ENCODE peak calls at places on chromosomes 6 and 20, in ten cellular contexts. One of them, this sample, is unnamed.

GRCh38 chr20:8457978-8458377 is 325.9 kb downstream of the PLCB1 start:
- DNase-seq in right atrium auricular region: no peak
- DNase-seq in epithelial cell of esophagus: no peak
- DNase-seq in Peyer's patch: no peak
- DNase-seq in AG04450: no peak
- DNase-seq in BJ: no peak
- DNase-seq in psoas muscle: no peak
- DNase-seq in fibroblast of mammary gland: no peak
- DNase-seq in Panc1: no peak
- DNase-seq in adrenal gland: no peak
- DNase-seq in this sample: no peak

GRCh38 chr6:14743465-14744211 is 502.2 kb upstream of the JARID2 start:
- DNase-seq in right atrium auricular region: peak
- DNase-seq in epithelial cell of esophagus: peak
- DNase-seq in Peyer's patch: peak
- DNase-seq in AG04450: peak
- DNase-seq in BJ: peak
- DNase-seq in psoas muscle: peak
- DNase-seq in fibroblast of mammary gland: peak
- DNase-seq in Panc1: peak
- DNase-seq in adrenal gland: peak
- DNase-seq in this sample: peak

GRCh38 chr20:62010551-62011402 is 54.9 kb downstream of the TAF4 start:
- DNase-seq in right atrium auricular region: no peak
- DNase-seq in epithelial cell of esophagus: peak
- DNase-seq in Peyer's patch: peak
- DNase-seq in AG04450: peak
- DNase-seq in BJ: no peak
- DNase-seq in psoas muscle: peak
- DNase-seq in fibroblast of mammary gland: peak
- DNase-seq in Panc1: peak
- DNase-seq in adrenal gland: peak
- DNase-seq in this sample: no peak

GRCh38 chr20:57714409-57715267 is 4.8 kb upstream of the PMEPA1 start:
- DNase-seq in right atrium auricular region: no peak
- DNase-seq in epithelial cell of esophagus: peak
- DNase-seq in Peyer's patch: no peak
- DNase-seq in AG04450: no peak
- DNase-seq in BJ: no peak
- DNase-seq in psoas muscle: no peak
- DNase-seq in fibroblast of mammary gland: peak
- DNase-seq in Panc1: no peak
- DNase-seq in adrenal gland: no peak
- DNase-seq in this sample: peak

GRCh38 chr6:166738778-166739654 is 112.0 kb upstream of the RPS6KA2 start:
- DNase-seq in right atrium auricular region: no peak
- DNase-seq in epithelial cell of esophagus: peak
- DNase-seq in Peyer's patch: no peak
- DNase-seq in AG04450: no peak
- DNase-seq in BJ: no peak
- DNase-seq in psoas muscle: no peak
- DNase-seq in fibroblast of mammary gland: no peak
- DNase-seq in Panc1: no peak
- DNase-seq in adrenal gland: no peak
- DNase-seq in this sample: no peak

GRCh38 chr20:36085686-36086267 is 68.8 kb upstream of the EPB41L1 start:
- DNase-seq in right atrium auricular region: no peak
- DNase-seq in epithelial cell of esophagus: peak
- DNase-seq in Peyer's patch: peak
- DNase-seq in AG04450: no peak
- DNase-seq in BJ: no peak
- DNase-seq in psoas muscle: no peak
- DNase-seq in fibroblast of mammary gland: peak
- DNase-seq in Panc1: peak
- DNase-seq in adrenal gland: peak
- DNase-seq in this sample: peak

GRCh38 chr6:93407186-93407585 is 12.2 kb downstream of the EPHA7 start:
- DNase-seq in right atrium auricular region: no peak
- DNase-seq in epithelial cell of esophagus: peak
- DNase-seq in Peyer's patch: no peak
- DNase-seq in AG04450: no peak
- DNase-seq in BJ: no peak
- DNase-seq in psoas muscle: no peak
- DNase-seq in fibroblast of mammary gland: no peak
- DNase-seq in Panc1: no peak
- DNase-seq in adrenal gland: no peak
- DNase-seq in this sample: no peak

GRCh38 chr6:33904050-33904827 is 100.4 kb upstream of the MLN start:
- DNase-seq in right atrium auricular region: no peak
- DNase-seq in epithelial cell of esophagus: no peak
- DNase-seq in Peyer's patch: peak
- DNase-seq in AG04450: no peak
- DNase-seq in BJ: no peak
- DNase-seq in psoas muscle: no peak
- DNase-seq in fibroblast of mammary gland: no peak
- DNase-seq in Panc1: no peak
- DNase-seq in adrenal gland: peak
- DNase-seq in this sample: no peak

GRCh38 chr6:11770546-11771466 is 7.8 kb downstream of the ADTRP start:
- DNase-seq in right atrium auricular region: peak
- DNase-seq in epithelial cell of esophagus: peak
- DNase-seq in Peyer's patch: peak
- DNase-seq in AG04450: peak
- DNase-seq in BJ: peak
- DNase-seq in psoas muscle: peak
- DNase-seq in fibroblast of mammary gland: peak
- DNase-seq in Panc1: no peak
- DNase-seq in adrenal gland: peak
- DNase-seq in this sample: peak
- H3K4me3 ChIP-seq in right atrium auricular region: no peak
- H3K4me3 ChIP-seq in epithelial cell of esophagus: peak
- H3K4me3 ChIP-seq in Peyer's patch: peak
- H3K4me3 ChIP-seq in AG04450: no peak
- H3K4me3 ChIP-seq in BJ: no peak
- H3K4me3 ChIP-seq in psoas muscle: no peak
- H3K4me3 ChIP-seq in fibroblast of mammary gland: no peak
- H3K4me3 ChIP-seq in Panc1: no peak
- H3K4me3 ChIP-seq in adrenal gland: no peak
- H3K4me3 ChIP-seq in this sample: no peak

DNA sequence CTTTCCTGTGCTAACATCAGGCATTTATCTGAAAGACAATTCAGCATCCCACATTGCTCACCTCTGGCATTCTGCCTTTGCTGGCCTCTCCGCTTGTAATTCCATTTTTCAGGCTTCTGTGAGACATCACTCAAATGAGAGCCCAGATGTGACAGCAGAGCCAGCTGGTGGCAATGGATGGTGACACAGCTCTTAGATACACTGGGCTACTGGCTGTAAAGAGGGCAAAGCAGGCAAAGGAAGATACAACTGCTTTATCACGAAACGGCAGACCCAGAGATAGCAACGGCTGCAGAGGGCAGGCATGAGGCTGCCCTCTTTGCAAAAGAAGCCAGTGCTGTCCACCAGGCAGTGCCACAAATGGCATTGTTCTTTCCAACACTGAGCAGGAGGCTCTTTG is 329.8 kb downstream of the KIF16B start:
- DNase-seq in right atrium auricular region: no peak
- DNase-seq in epithelial cell of esophagus: no peak
- DNase-seq in Peyer's patch: no peak
- DNase-seq in AG04450: no peak
- DNase-seq in BJ: no peak
- DNase-seq in psoas muscle: no peak
- DNase-seq in fibroblast of mammary gland: no peak
- DNase-seq in Panc1: no peak
- DNase-seq in adrenal gland: peak
- DNase-seq in this sample: no peak
- TF ChIP-seq CTCF in right atrium auricular region: peak
- TF ChIP-seq CTCF in epithelial cell of esophagus: no peak
- TF ChIP-seq CTCF in Peyer's patch: no peak
- TF ChIP-seq CTCF in AG04450: no peak
- TF ChIP-seq CTCF in BJ: no peak
- TF ChIP-seq CTCF in psoas muscle: no peak
- TF ChIP-seq CTCF in fibroblast of mammary gland: no peak
- TF ChIP-seq CTCF in Panc1: no peak
- TF ChIP-seq CTCF in adrenal gland: peak
- TF ChIP-seq CTCF in this sample: no peak

GRCh38 chr6:85450578-85450884 is 648 bp downstream of the NT5E start:
- DNase-seq in right atrium auricular region: no peak
- DNase-seq in epithelial cell of esophagus: no peak
- DNase-seq in Peyer's patch: no peak
- DNase-seq in AG04450: no peak
- DNase-seq in BJ: no peak
- DNase-seq in psoas muscle: no peak
- DNase-seq in fibroblast of mammary gland: no peak
- DNase-seq in Panc1: no peak
- DNase-seq in adrenal gland: no peak
- DNase-seq in this sample: no peak

GRCh38 chr6:85453490-85453889 is 3.6 kb downstream of the NT5E start:
- DNase-seq in right atrium auricular region: no peak
- DNase-seq in epithelial cell of esophagus: no peak
- DNase-seq in Peyer's patch: no peak
- DNase-seq in AG04450: no peak
- DNase-seq in BJ: no peak
- DNase-seq in psoas muscle: no peak
- DNase-seq in fibroblast of mammary gland: no peak
- DNase-seq in Panc1: no peak
- DNase-seq in adrenal gland: no peak
- DNase-seq in this sample: no peak

GRCh38 chr6:85451586-85452306 is 1.9 kb downstream of the NT5E start:
- DNase-seq in right atrium auricular region: no peak
- DNase-seq in epithelial cell of esophagus: no peak
- DNase-seq in Peyer's patch: no peak
- DNase-seq in AG04450: no peak
- DNase-seq in BJ: no peak
- DNase-seq in psoas muscle: no peak
- DNase-seq in fibroblast of mammary gland: no peak
- DNase-seq in Panc1: no peak
- DNase-seq in adrenal gland: no peak
- DNase-seq in this sample: no peak

GRCh38 chr6:85453052-85453451 is 3.2 kb downstream of the NT5E start:
- DNase-seq in right atrium auricular region: no peak
- DNase-seq in epithelial cell of esophagus: no peak
- DNase-seq in Peyer's patch: no peak
- DNase-seq in AG04450: no peak
- DNase-seq in BJ: no peak
- DNase-seq in psoas muscle: no peak
- DNase-seq in fibroblast of mammary gland: no peak
- DNase-seq in Panc1: no peak
- DNase-seq in adrenal gland: no peak
- DNase-seq in this sample: no peak

GRCh38 chr6:85452441-85452881 is 2.6 kb downstream of the NT5E start:
- DNase-seq in right atrium auricular region: no peak
- DNase-seq in epithelial cell of esophagus: peak
- DNase-seq in Peyer's patch: no peak
- DNase-seq in AG04450: peak
- DNase-seq in BJ: peak
- DNase-seq in psoas muscle: no peak
- DNase-seq in fibroblast of mammary gland: peak
- DNase-seq in Panc1: no peak
- DNase-seq in adrenal gland: no peak
- DNase-seq in this sample: no peak
- H3K4me3 ChIP-seq in right atrium auricular region: no peak
- H3K4me3 ChIP-seq in epithelial cell of esophagus: no peak
- H3K4me3 ChIP-seq in Peyer's patch: peak
- H3K4me3 ChIP-seq in AG04450: peak
- H3K4me3 ChIP-seq in BJ: peak
- H3K4me3 ChIP-seq in psoas muscle: peak
- H3K4me3 ChIP-seq in fibroblast of mammary gland: peak
- H3K4me3 ChIP-seq in Panc1: peak
- H3K4me3 ChIP-seq in adrenal gland: no peak
- H3K4me3 ChIP-seq in this sample: peak

DNA sequence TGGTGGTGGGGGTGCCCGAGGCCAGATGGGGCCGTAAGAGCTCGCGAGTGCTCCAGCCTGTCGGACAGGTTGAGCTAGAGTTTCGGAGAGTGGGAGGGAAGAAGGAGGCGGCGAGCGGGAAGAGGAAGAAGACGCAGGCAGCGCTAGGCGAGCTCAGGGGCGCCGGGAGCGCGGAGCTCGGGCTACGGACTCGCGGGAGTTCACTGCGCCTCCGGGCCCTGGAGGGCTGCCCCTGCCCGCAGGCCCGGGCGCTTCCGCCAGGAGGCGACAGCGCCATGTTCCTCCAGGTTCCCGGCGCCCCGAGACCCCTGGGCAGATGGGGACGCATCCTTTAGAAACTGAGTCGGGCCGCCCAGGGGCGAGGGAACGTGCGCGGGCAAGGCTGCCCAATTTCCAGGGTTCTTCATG is 984 bp downstream of the TFAP2C start:
- DNase-seq in right atrium auricular region: no peak
- DNase-seq in epithelial cell of esophagus: peak
- DNase-seq in Peyer's patch: no peak
- DNase-seq in AG04450: no peak
- DNase-seq in BJ: no peak
- DNase-seq in psoas muscle: no peak
- DNase-seq in fibroblast of mammary gland: peak
- DNase-seq in Panc1: no peak
- DNase-seq in adrenal gland: no peak
- DNase-seq in this sample: no peak
- TF ChIP-seq CTCF in right atrium auricular region: peak
- TF ChIP-seq CTCF in epithelial cell of esophagus: peak
- TF ChIP-seq CTCF in Peyer's patch: no peak
- TF ChIP-seq CTCF in AG04450: no peak
- TF ChIP-seq CTCF in BJ: peak
- TF ChIP-seq CTCF in psoas muscle: no peak
- TF ChIP-seq CTCF in fibroblast of mammary gland: peak
- TF ChIP-seq CTCF in Panc1: peak
- TF ChIP-seq CTCF in adrenal gland: peak
- TF ChIP-seq CTCF in this sample: peak

GRCh38 chr20:54070187-54070987 is at the start of gene BCAS1:
- DNase-seq in right atrium auricular region: no peak
- DNase-seq in epithelial cell of esophagus: no peak
- DNase-seq in Peyer's patch: peak
- DNase-seq in AG04450: no peak
- DNase-seq in BJ: no peak
- DNase-seq in psoas muscle: no peak
- DNase-seq in fibroblast of mammary gland: no peak
- DNase-seq in Panc1: no peak
- DNase-seq in adrenal gland: no peak
- DNase-seq in this sample: no peak
- H3K4me3 ChIP-seq in right atrium auricular region: no peak
- H3K4me3 ChIP-seq in epithelial cell of esophagus: no peak
- H3K4me3 ChIP-seq in Peyer's patch: peak
- H3K4me3 ChIP-seq in AG04450: no peak
- H3K4me3 ChIP-seq in BJ: no peak
- H3K4me3 ChIP-seq in psoas muscle: no peak
- H3K4me3 ChIP-seq in fibroblast of mammary gland: no peak
- H3K4me3 ChIP-seq in Panc1: no peak
- H3K4me3 ChIP-seq in adrenal gland: no peak
- H3K4me3 ChIP-seq in this sample: no peak

DNA sequence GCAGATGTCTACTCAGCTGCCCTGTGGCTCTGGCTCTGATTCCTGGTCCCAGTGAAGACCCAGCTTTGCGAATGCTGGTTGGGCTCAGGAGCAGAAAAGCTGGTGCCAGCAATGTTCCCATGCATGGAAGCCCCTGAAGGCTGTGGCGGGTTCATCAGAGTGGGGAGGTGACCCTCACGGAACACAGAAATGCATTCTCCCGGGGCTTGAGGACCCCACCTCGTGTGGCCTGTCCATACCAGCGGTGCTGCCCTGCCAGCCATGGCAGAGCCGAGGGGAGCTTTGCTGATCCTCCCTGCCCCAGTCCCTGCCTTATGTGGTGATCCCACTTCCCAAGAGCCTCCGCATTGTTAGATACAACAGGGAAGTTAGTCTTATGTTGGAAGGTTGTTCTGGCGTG is 157.7 kb upstream of the THBS2 start:
- DNase-seq in right atrium auricular region: no peak
- DNase-seq in epithelial cell of esophagus: no peak
- DNase-seq in Peyer's patch: no peak
- DNase-seq in AG04450: no peak
- DNase-seq in BJ: no peak
- DNase-seq in psoas muscle: no peak
- DNase-seq in fibroblast of mammary gland: no peak
- DNase-seq in Panc1: no peak
- DNase-seq in adrenal gland: no peak
- DNase-seq in this sample: no peak
- TF ChIP-seq CTCF in right atrium auricular region: no peak
- TF ChIP-seq CTCF in epithelial cell of esophagus: no peak
- TF ChIP-seq CTCF in Peyer's patch: no peak
- TF ChIP-seq CTCF in AG04450: no peak
- TF ChIP-seq CTCF in BJ: no peak
- TF ChIP-seq CTCF in psoas muscle: no peak
- TF ChIP-seq CTCF in fibroblast of mammary gland: no peak
- TF ChIP-seq CTCF in Panc1: no peak
- TF ChIP-seq CTCF in adrenal gland: no peak
- TF ChIP-seq CTCF in this sample: no peak

This sample was measured in epithelial cell of proximal tubule.